ENCODE peak calls at places on chromosomes 6 and 20, in ten cellular contexts. A, V, T, I, M, Q, G, Z, S and J are unnamed samples.
A peak's percentile ranks its signal among the peaks of the same experiment; 100 is the strongest.

GRCh38 chr20:25399038-25399430 is 8.4 kb upstream of the ABHD12 start:
- DNase-seq in A (peak; percentile 82), V (no peak), T (no peak), I (peak; percentile 29), M (peak; percentile 83), Q (no peak), G (no peak), Z (peak; percentile 65), S (peak; percentile 67), J (peak; percentile 90)

GRCh38 chr20:46111028-46111835 is 6.9 kb upstream of the CD40 start:
- DNase-seq in A (no peak), V (no peak), T (no peak), I (peak; percentile 50), M (no peak), Q (no peak), G (peak; percentile 45), Z (no peak), S (no peak), J (peak; percentile 17)

GRCh38 chr6:7115452-7116223 is 7.9 kb downstream of the RREB1 start:
- DNase-seq in A (peak; percentile 19), V (no peak), T (no peak), I (no peak), M (no peak), Q (no peak), G (no peak), Z (no peak), S (no peak), J (peak; percentile 57)

GRCh38 chr20:62390306-62391164 is 3.6 kb downstream of the RPS21 start:
- DNase-seq in A (no peak), V (no peak), T (no peak), I (no peak), M (no peak), Q (no peak), G (no peak), Z (no peak), S (no peak), J (no peak)

GRCh38 chr6:52365871-52366540 is 4.1 kb downstream of the PAQR8 start:
- DNase-seq in A (peak; percentile 11), V (no peak), T (no peak), I (no peak), M (peak; percentile 8), Q (no peak), G (no peak), Z (no peak), S (no peak), J (peak; percentile 55)

GRCh38 chr6:122165014-122165413 is 234.4 kb upstream of the HSF2 start:
- DNase-seq in A (no peak), V (no peak), T (no peak), I (no peak), M (no peak), Q (no peak), G (no peak), Z (no peak), S (no peak), J (no peak)

GRCh38 chr20:47246061-47246460 is 110.4 kb downstream of the ZMYND8 start:
- DNase-seq in A (no peak), V (no peak), T (no peak), I (no peak), M (no peak), Q (no peak), G (no peak), Z (no peak), S (no peak), J (no peak)

GRCh38 chr6:105675715-105676397 is 273.0 kb upstream of the PREP start:
- DNase-seq in A (peak; percentile 3), V (no peak), T (no peak), I (no peak), M (peak; percentile 91), Q (no peak), G (no peak), Z (peak; percentile 83), S (peak; percentile 36), J (peak; percentile 89)

GRCh38 chr20:59149678-59150504 is 13.7 kb upstream of the ZNF831 start:
- DNase-seq in A (no peak), V (no peak), T (peak; percentile 74), I (peak; percentile 50), M (no peak), Q (peak; percentile 27), G (peak; percentile 72), Z (no peak), S (no peak), J (no peak)

GRCh38 chr6:155069543-155069942 is 74.4 kb downstream of the TIAM2 start:
- DNase-seq in A (no peak), V (no peak), T (no peak), I (no peak), M (no peak), Q (no peak), G (no peak), Z (no peak), S (no peak), J (no peak)
- TF ChIP-seq CTCF in A (no peak), V (no peak), T (no peak), I (no peak), M (no peak), Q (no peak), G (no peak), Z (no peak), S (no peak), J (no peak)

DNA sequence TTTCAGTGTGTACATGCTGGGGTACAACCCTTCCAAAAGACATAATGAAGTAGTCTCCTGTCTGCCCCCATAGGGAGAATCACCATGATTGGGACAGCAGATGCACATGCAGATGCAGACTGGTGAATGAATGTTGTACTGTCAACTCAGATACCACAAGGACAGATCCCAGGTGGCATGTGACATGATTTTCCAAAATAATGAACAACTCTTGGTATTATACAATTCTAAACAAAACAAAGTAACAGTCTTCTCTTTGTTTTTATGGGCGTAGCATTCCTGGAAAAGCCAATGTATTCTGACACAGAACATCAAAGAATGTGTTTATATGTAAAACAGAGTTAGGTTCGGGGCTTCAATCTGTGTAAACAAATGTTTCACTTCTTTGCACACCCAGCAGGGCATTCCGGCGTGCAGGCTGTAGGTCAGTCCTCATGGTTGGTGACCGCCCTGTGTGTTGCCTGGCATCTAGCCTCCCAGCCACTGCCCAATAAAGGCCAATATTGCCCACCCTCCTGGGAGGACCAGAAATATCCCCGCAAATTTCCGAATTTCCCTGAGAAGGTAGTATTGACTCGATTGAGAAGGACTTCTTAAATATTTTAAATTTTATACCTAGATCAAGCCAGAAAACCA is 127.7 kb downstream of the KLHL32 start:
- DNase-seq in A (no peak), V (no peak), T (no peak), I (no peak), M (no peak), Q (no peak), G (no peak), Z (no peak), S (no peak), J (no peak)
- H3K4me3 ChIP-seq in A (no peak overlapping the region), V (no peak overlapping the region), T (no peak overlapping the region), I (no peak overlapping the region), M (no peak overlapping the region), Q (no peak overlapping the region), G (no peak overlapping the region), Z (no peak overlapping the region), S (no peak overlapping the region), J (no peak overlapping the region)

GRCh38 chr6:21349834-21350233 is 243.7 kb upstream of the SOX4 start:
- DNase-seq in A (no peak), V (no peak), T (no peak), I (no peak), M (no peak), Q (no peak), G (no peak), Z (no peak), S (no peak), J (no peak)

GRCh38 chr6:21352131-21352530 is 241.4 kb upstream of the SOX4 start:
- DNase-seq in A (no peak), V (no peak), T (no peak), I (no peak), M (no peak), Q (no peak), G (no peak), Z (no peak), S (no peak), J (no peak)

GRCh38 chr6:21350917-21351316 is 242.6 kb upstream of the SOX4 start:
- DNase-seq in A (no peak), V (no peak), T (no peak), I (no peak), M (no peak), Q (no peak), G (no peak), Z (no peak), S (no peak), J (no peak)

GRCh38 chr6:21348462-21349195 is 244.9 kb upstream of the SOX4 start:
- DNase-seq in A (peak; percentile 64), V (no peak), T (no peak), I (no peak), M (peak; percentile 61), Q (peak; percentile 39), G (no peak), Z (peak; percentile 34), S (peak; percentile 20), J (peak; percentile 42)
- TF ChIP-seq CTCF in A (no peak), V (no peak), T (no peak), I (no peak), M (no peak), Q (no peak), G (no peak), Z (no peak), S (no peak), J (no peak)

DNA sequence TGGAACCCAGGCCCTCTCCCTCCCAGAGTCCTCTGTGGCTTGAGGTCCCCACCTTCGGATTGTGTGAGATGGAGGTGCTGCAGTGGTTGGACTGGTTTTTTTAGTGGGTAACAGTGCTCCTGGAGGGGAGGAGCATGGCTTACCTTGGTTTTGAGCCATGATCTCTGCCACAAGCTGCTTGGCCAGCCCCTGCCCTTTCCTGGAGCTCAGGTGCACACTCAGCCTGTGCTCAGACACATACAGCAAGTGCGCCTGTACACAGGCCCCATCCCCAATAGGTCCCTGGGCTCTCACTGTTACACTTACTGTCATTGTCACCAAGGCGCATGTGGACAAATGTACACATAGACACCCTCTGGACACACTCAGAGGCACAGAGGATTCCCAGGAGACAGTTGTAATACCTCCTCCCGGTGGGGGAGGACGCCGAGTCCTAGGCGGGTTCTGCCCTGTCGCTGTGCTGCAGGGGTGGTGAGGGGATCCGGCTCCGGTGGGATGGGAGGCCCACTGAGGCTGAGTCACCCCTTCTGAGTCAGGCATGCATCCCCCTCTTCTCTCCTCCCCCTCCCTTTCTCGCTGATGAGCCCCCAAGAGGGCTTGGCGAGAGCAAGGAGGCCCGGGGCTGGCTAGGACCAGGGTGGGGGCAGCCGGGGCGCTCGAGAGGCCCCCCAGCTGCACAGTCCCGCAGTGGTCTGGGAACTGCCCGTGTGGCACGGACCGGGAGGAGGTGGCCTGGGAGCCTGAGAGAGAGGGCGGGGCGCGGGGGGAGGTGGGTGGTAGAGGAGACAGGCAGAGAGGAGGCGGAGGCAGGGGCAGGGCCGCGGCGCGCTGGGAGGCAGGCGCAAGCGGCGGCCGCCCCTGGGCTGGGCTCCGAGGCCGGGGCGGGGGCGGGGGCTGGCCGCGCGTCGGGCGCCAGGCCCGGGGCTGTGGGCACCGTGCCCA is 515 bp upstream of the EPB41L1 start:
- DNase-seq in A (peak; percentile 84), V (no peak), T (no peak), I (peak; percentile 90), M (peak; percentile 59), Q (peak; percentile 87), G (peak; percentile 96), Z (peak; percentile 69), S (no peak), J (peak; percentile 57)
- H3K4me3 ChIP-seq in A (peak overlapping the region; percentile 77), V (peak overlapping the region; percentile 75), T (no peak overlapping the region), I (peak overlapping the region; percentile 62), M (peak overlapping the region; percentile 63), Q (peak overlapping the region; percentile 72), G (peak overlapping the region; percentile 51), Z (peak overlapping the region; percentile 60), S (peak overlapping the region; percentile 55), J (peak overlapping the region; percentile 81)

DNA sequence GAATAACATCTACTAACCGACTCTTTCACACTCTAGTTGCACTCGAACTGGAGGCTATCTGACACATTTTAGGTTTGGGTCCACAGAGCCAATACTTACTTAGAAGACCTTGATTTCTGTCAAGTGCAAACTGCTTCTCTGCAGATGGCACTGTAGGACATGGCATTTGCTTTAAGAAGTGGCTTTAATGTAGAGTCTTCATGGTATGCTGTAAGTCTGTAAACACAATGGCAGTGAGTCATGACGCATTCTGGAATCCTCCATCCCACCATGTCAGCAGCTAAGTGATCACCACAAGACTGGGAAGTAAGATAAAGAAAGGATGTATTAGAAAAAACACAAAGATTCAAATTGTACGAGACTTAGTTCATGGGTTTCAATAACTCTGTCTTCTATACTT is 377.0 kb upstream of the NOX3 start:
- DNase-seq in A (peak; percentile 62), V (no peak), T (no peak), I (no peak), M (peak; percentile 90), Q (no peak), G (no peak), Z (peak; percentile 46), S (peak; percentile 24), J (peak; percentile 73)
- TF ChIP-seq CTCF in A (no peak), V (no peak), T (no peak), I (no peak), M (peak; percentile 40), Q (no peak), G (no peak), Z (no peak), S (peak; percentile 27), J (no peak)